ENCODE peak calls at places on chromosome 17, in nine cellular contexts. One of them, this sample, is unnamed.

GRCh38 chr17:43003542-43004172 is 2.9 kb upstream of the IFI35 start:
- DNase-seq in tibial nerve: no peak
- DNase-seq in transverse colon: no peak
- DNase-seq in A549: no peak
- DNase-seq in H54: no peak
- DNase-seq in stomach: no peak
- DNase-seq in breast epithelium: no peak
- DNase-seq in adrenal gland: no peak
- DNase-seq in lower leg skin: no peak
- DNase-seq in this sample: no peak

GRCh38 chr17:41322264-41322902 is 6.9 kb upstream of the KRTAP17-1 start:
- DNase-seq in stomach: no peak
- DNase-seq in tibial nerve: peak
- DNase-seq in lower leg skin: no peak
- DNase-seq in adrenal gland: no peak
- DNase-seq in breast epithelium: no peak
- DNase-seq in H54: peak
- DNase-seq in A549: peak
- DNase-seq in transverse colon: no peak
- DNase-seq in this sample: peak

GRCh38 chr17:8875957-8876356 is 8.5 kb upstream of the PIK3R6 start:
- DNase-seq in H54: no peak
- DNase-seq in transverse colon: no peak
- DNase-seq in stomach: no peak
- DNase-seq in A549: no peak
- DNase-seq in tibial nerve: no peak
- DNase-seq in adrenal gland: no peak
- DNase-seq in lower leg skin: no peak
- DNase-seq in breast epithelium: no peak
- DNase-seq in this sample: no peak

GRCh38 chr17:49363251-49363650 is 1.2 kb upstream of the ZNF652 start:
- DNase-seq in transverse colon: no peak
- DNase-seq in H54: no peak
- DNase-seq in lower leg skin: no peak
- DNase-seq in stomach: no peak
- DNase-seq in A549: no peak
- DNase-seq in adrenal gland: no peak
- DNase-seq in tibial nerve: no peak
- DNase-seq in breast epithelium: no peak
- DNase-seq in this sample: no peak

GRCh38 chr17:51133365-51133764 is 12.7 kb upstream of the SPAG9 start:
- DNase-seq in stomach: no peak
- DNase-seq in tibial nerve: no peak
- DNase-seq in breast epithelium: no peak
- DNase-seq in adrenal gland: no peak
- DNase-seq in A549: no peak
- DNase-seq in transverse colon: no peak
- DNase-seq in H54: no peak
- DNase-seq in lower leg skin: no peak
- DNase-seq in this sample: no peak

GRCh38 chr17:16040710-16041251 is 41.2 kb downstream of the TTC19 start:
- DNase-seq in transverse colon: peak
- DNase-seq in adrenal gland: peak
- DNase-seq in stomach: peak
- DNase-seq in tibial nerve: no peak
- DNase-seq in H54: no peak
- DNase-seq in breast epithelium: peak
- DNase-seq in A549: no peak
- DNase-seq in lower leg skin: no peak
- DNase-seq in this sample: no peak

GRCh38 chr17:32870027-32870670 is 6.8 kb downstream of the MYO1D start:
- DNase-seq in transverse colon: no peak
- DNase-seq in stomach: no peak
- DNase-seq in A549: no peak
- DNase-seq in adrenal gland: peak
- DNase-seq in breast epithelium: no peak
- DNase-seq in lower leg skin: peak
- DNase-seq in tibial nerve: peak
- DNase-seq in H54: no peak
- DNase-seq in this sample: no peak

GRCh38 chr17:41734139-41734948 is at the start of gene HAP1:
- DNase-seq in adrenal gland: peak
- DNase-seq in A549: peak
- DNase-seq in tibial nerve: no peak
- DNase-seq in transverse colon: no peak
- DNase-seq in lower leg skin: no peak
- DNase-seq in H54: no peak
- DNase-seq in stomach: peak
- DNase-seq in breast epithelium: no peak
- DNase-seq in this sample: peak

GRCh38 chr17:17840751-17841591 is 4.2 kb upstream of the SREBF1 start:
- DNase-seq in transverse colon: no peak
- DNase-seq in tibial nerve: peak
- DNase-seq in H54: no peak
- DNase-seq in stomach: no peak
- DNase-seq in adrenal gland: no peak
- DNase-seq in A549: no peak
- DNase-seq in breast epithelium: no peak
- DNase-seq in lower leg skin: no peak
- DNase-seq in this sample: no peak

GRCh38 chr17:75325827-75326586 is 36.8 kb upstream of the SLC25A19 start:
- DNase-seq in stomach: no peak
- DNase-seq in breast epithelium: no peak
- DNase-seq in H54: peak
- DNase-seq in A549: no peak
- DNase-seq in tibial nerve: no peak
- DNase-seq in lower leg skin: no peak
- DNase-seq in transverse colon: no peak
- DNase-seq in adrenal gland: no peak
- DNase-seq in this sample: no peak

GRCh38 chr17:20256144-20256543 is 211.2 kb downstream of the LGALS9B start:
- DNase-seq in lower leg skin: no peak
- DNase-seq in transverse colon: no peak
- DNase-seq in tibial nerve: no peak
- DNase-seq in breast epithelium: no peak
- DNase-seq in A549: no peak
- DNase-seq in stomach: no peak
- DNase-seq in H54: no peak
- DNase-seq in adrenal gland: no peak
- DNase-seq in this sample: no peak

GRCh38 chr17:3968017-3968416 is 3.8 kb upstream of the ATP2A3 start:
- DNase-seq in lower leg skin: no peak
- DNase-seq in stomach: no peak
- DNase-seq in A549: no peak
- DNase-seq in transverse colon: no peak
- DNase-seq in breast epithelium: no peak
- DNase-seq in adrenal gland: no peak
- DNase-seq in H54: no peak
- DNase-seq in tibial nerve: no peak
- DNase-seq in this sample: no peak

GRCh38 chr17:3964203-3965122 is at the start of gene ATP2A3:
- DNase-seq in tibial nerve: no peak
- DNase-seq in lower leg skin: no peak
- DNase-seq in breast epithelium: no peak
- DNase-seq in stomach: peak
- DNase-seq in A549: peak
- DNase-seq in H54: no peak
- DNase-seq in transverse colon: peak
- DNase-seq in adrenal gland: no peak
- DNase-seq in this sample: peak

GRCh38 chr17:3966720-3967363 is 2.6 kb upstream of the ATP2A3 start:
- DNase-seq in lower leg skin: no peak
- DNase-seq in stomach: peak
- DNase-seq in A549: no peak
- DNase-seq in tibial nerve: no peak
- DNase-seq in H54: no peak
- DNase-seq in adrenal gland: no peak
- DNase-seq in transverse colon: peak
- DNase-seq in breast epithelium: no peak
- DNase-seq in this sample: no peak

GRCh38 chr17:3963214-3964201 is 729 bp downstream of the ATP2A3 start:
- DNase-seq in tibial nerve: no peak
- DNase-seq in breast epithelium: no peak
- DNase-seq in stomach: peak
- DNase-seq in H54: no peak
- DNase-seq in lower leg skin: no peak
- DNase-seq in A549: no peak
- DNase-seq in adrenal gland: no peak
- DNase-seq in transverse colon: peak
- DNase-seq in this sample: peak

DNA sequence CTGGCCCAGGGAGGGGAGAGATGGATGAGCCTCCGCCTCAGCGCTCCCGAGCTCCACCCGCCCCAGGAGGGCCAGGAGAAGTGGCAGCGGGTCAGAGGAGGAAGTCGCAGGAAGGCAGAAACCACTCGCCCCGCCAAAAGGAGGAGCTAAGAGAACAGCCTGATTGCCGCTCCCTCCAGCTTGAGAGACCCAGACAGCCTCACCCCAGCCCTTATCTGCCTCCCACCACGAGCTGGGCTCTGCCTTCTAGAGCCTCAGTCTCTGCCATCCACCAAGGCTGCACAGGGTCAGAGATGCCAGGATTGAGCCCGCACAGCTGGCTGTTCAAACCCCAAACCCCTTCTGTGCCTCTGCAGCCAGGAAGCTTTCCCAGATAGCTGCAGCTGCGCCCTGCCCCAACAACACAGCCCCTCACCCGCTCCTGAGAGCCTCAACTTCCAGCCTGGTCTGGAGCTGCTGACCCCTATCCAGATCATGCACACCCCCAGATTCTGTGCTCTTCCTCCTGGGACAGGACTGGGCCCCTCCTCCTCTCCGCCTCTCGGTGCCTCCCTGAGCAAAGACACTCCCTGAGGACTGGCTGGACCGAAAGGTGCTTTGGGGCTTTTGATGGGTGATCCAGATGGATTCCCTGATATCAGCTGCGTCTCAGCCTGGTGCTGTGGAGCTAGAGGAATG is 1.0 kb upstream of the ATP2A3 start:
- DNase-seq in stomach: peak
- DNase-seq in A549: peak
- DNase-seq in transverse colon: peak
- DNase-seq in breast epithelium: peak
- DNase-seq in lower leg skin: peak
- DNase-seq in tibial nerve: peak
- DNase-seq in adrenal gland: no peak
- DNase-seq in H54: peak
- DNase-seq in this sample: peak
- TF ChIP-seq POLR2A in stomach: no peak
- TF ChIP-seq POLR2A in A549: peak
- TF ChIP-seq POLR2A in transverse colon: peak
- TF ChIP-seq POLR2A in breast epithelium: no peak
- TF ChIP-seq POLR2A in lower leg skin: no peak
- TF ChIP-seq POLR2A in tibial nerve: no peak
- TF ChIP-seq POLR2A in adrenal gland: peak
- TF ChIP-seq POLR2A in H54: peak
- TF ChIP-seq POLR2A in this sample: no peak

DNA sequence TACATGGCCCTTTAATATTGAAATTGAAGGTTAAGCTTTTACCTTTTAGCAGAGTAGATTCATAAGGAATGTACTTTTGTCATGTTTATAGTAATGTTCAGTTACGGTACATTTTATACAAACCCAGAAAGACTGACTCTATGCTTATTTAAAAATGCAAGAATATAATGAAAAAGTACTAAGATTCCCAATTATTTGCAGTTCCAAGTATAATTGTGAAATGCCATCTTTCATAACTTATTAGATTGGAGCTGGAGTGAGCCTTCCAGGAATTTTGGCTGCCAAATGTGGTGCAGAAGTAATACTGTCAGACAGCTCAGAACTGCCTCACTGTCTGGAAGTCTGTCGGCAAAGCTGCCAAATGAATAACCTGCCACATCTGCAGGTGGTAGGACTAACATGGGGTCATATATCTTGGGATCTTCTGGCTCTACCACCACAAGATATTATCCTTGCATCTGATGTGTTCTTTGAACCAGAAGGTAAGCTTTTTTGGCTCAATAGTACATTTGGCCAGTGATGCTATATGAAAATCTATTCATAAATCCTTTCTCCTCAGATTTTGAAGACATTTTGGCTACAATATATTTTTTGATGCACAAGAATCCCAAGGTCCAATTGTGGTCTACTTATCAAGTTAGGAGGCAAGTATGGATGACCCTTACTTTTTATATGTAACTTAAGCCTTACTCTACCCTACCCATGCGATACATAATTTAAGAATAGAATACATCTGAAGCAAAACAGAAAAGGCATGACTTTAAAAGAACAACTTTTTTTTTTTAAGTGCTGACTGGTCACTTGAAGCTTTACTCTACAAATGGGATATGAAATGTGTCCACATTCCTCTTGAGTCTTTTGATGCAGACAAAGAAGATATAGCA is 4.2 kb downstream of the SRSF2 start:
- DNase-seq in transverse colon: no peak
- DNase-seq in adrenal gland: no peak
- DNase-seq in H54: no peak
- DNase-seq in tibial nerve: no peak
- DNase-seq in stomach: no peak
- DNase-seq in breast epithelium: no peak
- DNase-seq in A549: no peak
- DNase-seq in lower leg skin: no peak
- DNase-seq in this sample: no peak
- TF ChIP-seq POLR2A in transverse colon: no peak
- TF ChIP-seq POLR2A in adrenal gland: no peak
- TF ChIP-seq POLR2A in H54: no peak
- TF ChIP-seq POLR2A in tibial nerve: no peak
- TF ChIP-seq POLR2A in stomach: no peak
- TF ChIP-seq POLR2A in breast epithelium: no peak
- TF ChIP-seq POLR2A in A549: no peak
- TF ChIP-seq POLR2A in lower leg skin: no peak
- TF ChIP-seq POLR2A in this sample: no peak

GRCh38 chr17:44123356-44124117 is at the start of gene HDAC5:
- DNase-seq in lower leg skin: peak
- DNase-seq in H54: peak
- DNase-seq in adrenal gland: peak
- DNase-seq in transverse colon: peak
- DNase-seq in stomach: peak
- DNase-seq in breast epithelium: peak
- DNase-seq in A549: peak
- DNase-seq in tibial nerve: peak
- DNase-seq in this sample: peak
- TF ChIP-seq POLR2A in lower leg skin: peak
- TF ChIP-seq POLR2A in H54: peak
- TF ChIP-seq POLR2A in adrenal gland: peak
- TF ChIP-seq POLR2A in transverse colon: no peak
- TF ChIP-seq POLR2A in stomach: no peak
- TF ChIP-seq POLR2A in breast epithelium: peak
- TF ChIP-seq POLR2A in A549: peak
- TF ChIP-seq POLR2A in tibial nerve: peak
- TF ChIP-seq POLR2A in this sample: peak

DNA sequence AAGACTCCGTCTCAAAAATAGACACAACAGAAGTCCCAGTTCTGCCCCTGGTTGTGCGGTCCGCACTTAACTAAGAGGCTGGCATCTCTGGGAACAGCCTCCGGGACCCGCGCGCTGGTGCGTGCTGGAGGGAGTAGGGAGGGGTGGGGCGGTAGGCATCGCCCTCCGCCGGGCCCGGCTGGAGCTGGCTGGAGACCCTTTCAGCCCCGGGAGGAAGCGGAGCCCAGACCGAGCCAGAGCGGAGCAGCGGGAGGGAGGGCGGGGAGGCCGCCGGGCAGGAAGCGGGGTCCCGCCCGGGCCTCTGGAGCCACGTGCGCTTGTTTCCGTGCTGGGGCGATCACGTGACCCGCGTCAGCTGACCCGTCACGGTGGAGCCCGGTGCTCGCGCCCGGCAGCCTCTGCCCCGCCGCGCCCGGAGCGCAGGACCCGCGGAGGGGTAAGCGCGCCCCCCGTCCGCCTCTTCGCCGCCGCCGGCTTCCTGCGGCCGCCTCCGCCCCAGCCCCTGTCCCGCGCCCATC is at the start of gene WDR81:
- DNase-seq in breast epithelium: peak
- DNase-seq in adrenal gland: peak
- DNase-seq in lower leg skin: peak
- DNase-seq in H54: peak
- DNase-seq in A549: peak
- DNase-seq in tibial nerve: peak
- DNase-seq in stomach: peak
- DNase-seq in transverse colon: peak
- DNase-seq in this sample: peak
- TF ChIP-seq POLR2A in breast epithelium: no peak
- TF ChIP-seq POLR2A in adrenal gland: peak
- TF ChIP-seq POLR2A in lower leg skin: no peak
- TF ChIP-seq POLR2A in H54: peak
- TF ChIP-seq POLR2A in A549: peak
- TF ChIP-seq POLR2A in tibial nerve: peak
- TF ChIP-seq POLR2A in stomach: no peak
- TF ChIP-seq POLR2A in transverse colon: no peak
- TF ChIP-seq POLR2A in this sample: no peak

This sample was measured in thyroid gland.